ENCODE peak calls at places on chromosomes 5 and 9, in five cellular contexts. One of them, this sample, is unnamed.

GRCh38 chr9:136087741-136088480 is 7.2 kb downstream of the NACC2 start:
- DNase-seq in HCT116: no peak
- DNase-seq in endothelial cell: no peak
- DNase-seq in B cell: peak; percentile 1
- DNase-seq in GM13977: no peak
- DNase-seq in this sample: no peak

GRCh38 chr9:16266648-16267276 is 603.7 kb downstream of the BNC2 start:
- DNase-seq in HCT116: no peak
- DNase-seq in endothelial cell: peak; percentile 31
- DNase-seq in B cell: no peak
- DNase-seq in GM13977: no peak
- DNase-seq in this sample: no peak

GRCh38 chr9:82332774-82333152 is 344.2 kb downstream of the SPATA31D1 start:
- DNase-seq in HCT116: no peak
- DNase-seq in endothelial cell: no peak
- DNase-seq in B cell: no peak
- DNase-seq in GM13977: no peak
- DNase-seq in this sample: no peak

GRCh38 chr5:108930107-108930506 is 182.4 kb downstream of the FER start:
- DNase-seq in HCT116: no peak
- DNase-seq in endothelial cell: no peak
- DNase-seq in B cell: no peak
- DNase-seq in GM13977: no peak
- DNase-seq in this sample: no peak

GRCh38 chr5:174935854-174936474 is 211.6 kb downstream of the MSX2 start:
- DNase-seq in HCT116: peak; percentile 51
- DNase-seq in endothelial cell: peak; percentile 81
- DNase-seq in B cell: peak; percentile 32
- DNase-seq in GM13977: peak; percentile 54
- DNase-seq in this sample: peak; percentile 82

GRCh38 chr9:125633116-125633743 is 73.8 kb downstream of the MAPKAP1 start:
- DNase-seq in HCT116: no peak
- DNase-seq in endothelial cell: no peak
- DNase-seq in B cell: no peak
- DNase-seq in GM13977: no peak
- DNase-seq in this sample: no peak

GRCh38 chr5:82106207-82106606 is 134.4 kb downstream of the ATG10 start:
- DNase-seq in HCT116: no peak
- DNase-seq in endothelial cell: no peak
- DNase-seq in B cell: no peak
- DNase-seq in GM13977: no peak
- DNase-seq in this sample: no peak

GRCh38 chr5:131619102-131619501 is 15.9 kb downstream of the RAPGEF6 start:
- DNase-seq in HCT116: no peak
- DNase-seq in endothelial cell: no peak
- DNase-seq in B cell: no peak
- DNase-seq in GM13977: no peak
- DNase-seq in this sample: no peak

GRCh38 chr9:2859776-2860379 is 16.0 kb upstream of the PUM3 start:
- DNase-seq in HCT116: peak; percentile 56
- DNase-seq in endothelial cell: peak; percentile 79
- DNase-seq in B cell: peak; percentile 41
- DNase-seq in GM13977: peak; percentile 49
- DNase-seq in this sample: peak; percentile 76

GRCh38 chr5:177537389-177538361 is 16.7 kb downstream of the FAM193B start:
- DNase-seq in HCT116: no peak
- DNase-seq in endothelial cell: no peak
- DNase-seq in B cell: no peak
- DNase-seq in GM13977: no peak
- DNase-seq in this sample: no peak

GRCh38 chr9:108271646-108272349 is 584.0 kb downstream of the ACTL7B start:
- DNase-seq in HCT116: no peak
- DNase-seq in endothelial cell: no peak
- DNase-seq in B cell: no peak
- DNase-seq in GM13977: no peak
- DNase-seq in this sample: no peak

GRCh38 chr5:54135042-54135441 is 175.3 kb downstream of the ARL15 start:
- DNase-seq in HCT116: no peak
- DNase-seq in endothelial cell: no peak
- DNase-seq in B cell: no peak
- DNase-seq in GM13977: no peak
- DNase-seq in this sample: no peak

GRCh38 chr5:138654281-138654867 is 79.2 kb upstream of the HSPA9 start:
- DNase-seq in HCT116: no peak
- DNase-seq in endothelial cell: no peak
- DNase-seq in B cell: peak; percentile 44
- DNase-seq in GM13977: peak; percentile 59
- DNase-seq in this sample: no peak

GRCh38 chr5:62593331-62593730 is 14.7 kb downstream of the LRRC70 start:
- DNase-seq in HCT116: no peak
- DNase-seq in endothelial cell: no peak
- DNase-seq in B cell: no peak
- DNase-seq in GM13977: no peak
- DNase-seq in this sample: no peak

GRCh38 chr9:131815971-131816873 is 76.3 kb upstream of the RAPGEF1 start:
- DNase-seq in HCT116: no peak
- DNase-seq in endothelial cell: no peak
- DNase-seq in B cell: no peak
- DNase-seq in GM13977: no peak
- DNase-seq in this sample: no peak

GRCh38 chr9:127972316-127972871 is 8.4 kb downstream of the EEIG1 start:
- DNase-seq in HCT116: no peak
- DNase-seq in endothelial cell: no peak
- DNase-seq in B cell: no peak
- DNase-seq in GM13977: no peak
- DNase-seq in this sample: no peak

GRCh38 chr9:89564257-89564878 is 40.4 kb upstream of the GADD45G start:
- DNase-seq in HCT116: peak; percentile 82
- DNase-seq in endothelial cell: peak; percentile 42
- DNase-seq in B cell: no peak
- DNase-seq in GM13977: peak; percentile 74
- DNase-seq in this sample: no peak

GRCh38 chr5:95760291-95761191 is 29.4 kb downstream of the RHOBTB3 start:
- DNase-seq in HCT116: no peak
- DNase-seq in endothelial cell: no peak
- DNase-seq in B cell: peak; percentile 38
- DNase-seq in GM13977: peak; percentile 63
- DNase-seq in this sample: no peak

GRCh38 chr5:60633336-60633735 is 66.6 kb downstream of the DEPDC1B start:
- DNase-seq in HCT116: no peak
- DNase-seq in endothelial cell: no peak
- DNase-seq in B cell: no peak
- DNase-seq in GM13977: no peak
- DNase-seq in this sample: no peak

GRCh38 chr9:107637421-107638420 is 148.2 kb upstream of the KLF4 start:
- DNase-seq in HCT116: no peak
- DNase-seq in endothelial cell: peak; percentile 83
- DNase-seq in B cell: peak; percentile 58
- DNase-seq in GM13977: peak; percentile 58
- DNase-seq in this sample: peak; percentile 51

GRCh38 chr5:130141689-130142320 is 237.5 kb downstream of the CHSY3 start:
- DNase-seq in HCT116: no peak
- DNase-seq in endothelial cell: peak; percentile 60
- DNase-seq in B cell: no peak
- DNase-seq in GM13977: peak; percentile 9
- DNase-seq in this sample: no peak

GRCh38 chr5:131226899-131227298 is 37.0 kb upstream of the CDC42SE2 start:
- DNase-seq in HCT116: no peak
- DNase-seq in endothelial cell: no peak
- DNase-seq in B cell: no peak
- DNase-seq in GM13977: no peak
- DNase-seq in this sample: no peak

GRCh38 chr5:9903806-9904205 is 273.7 kb upstream of the TAS2R1 start:
- DNase-seq in HCT116: no peak
- DNase-seq in endothelial cell: no peak
- DNase-seq in B cell: no peak
- DNase-seq in GM13977: no peak
- DNase-seq in this sample: no peak

GRCh38 chr9:108367188-108367587 is 488.6 kb downstream of the ACTL7B start:
- DNase-seq in HCT116: no peak
- DNase-seq in endothelial cell: no peak
- DNase-seq in B cell: no peak
- DNase-seq in GM13977: no peak
- DNase-seq in this sample: no peak

GRCh38 chr5:83554133-83554532 is 82.6 kb downstream of the VCAN start:
- DNase-seq in HCT116: no peak
- DNase-seq in endothelial cell: no peak
- DNase-seq in B cell: no peak
- DNase-seq in GM13977: no peak
- DNase-seq in this sample: no peak

GRCh38 chr5:109105631-109106267 is 304.0 kb downstream of the PJA2 start:
- DNase-seq in HCT116: no peak
- DNase-seq in endothelial cell: no peak
- DNase-seq in B cell: no peak
- DNase-seq in GM13977: no peak
- DNase-seq in this sample: no peak

GRCh38 chr5:72187388-72188070 is 80.3 kb downstream of the MAP1B start:
- DNase-seq in HCT116: no peak
- DNase-seq in endothelial cell: no peak
- DNase-seq in B cell: no peak
- DNase-seq in GM13977: no peak
- DNase-seq in this sample: no peak

GRCh38 chr5:72189135-72189534 is 81.9 kb downstream of the MAP1B start:
- DNase-seq in HCT116: no peak
- DNase-seq in endothelial cell: no peak
- DNase-seq in B cell: no peak
- DNase-seq in GM13977: no peak
- DNase-seq in this sample: no peak

GRCh38 chr5:72191404-72191803 is 84.1 kb downstream of the MAP1B start:
- DNase-seq in HCT116: no peak
- DNase-seq in endothelial cell: no peak
- DNase-seq in B cell: no peak
- DNase-seq in GM13977: no peak
- DNase-seq in this sample: no peak

GRCh38 chr5:72185717-72186388 is 78.6 kb downstream of the MAP1B start:
- DNase-seq in HCT116: no peak
- DNase-seq in endothelial cell: no peak
- DNase-seq in B cell: no peak
- DNase-seq in GM13977: no peak
- DNase-seq in this sample: no peak

DNA sequence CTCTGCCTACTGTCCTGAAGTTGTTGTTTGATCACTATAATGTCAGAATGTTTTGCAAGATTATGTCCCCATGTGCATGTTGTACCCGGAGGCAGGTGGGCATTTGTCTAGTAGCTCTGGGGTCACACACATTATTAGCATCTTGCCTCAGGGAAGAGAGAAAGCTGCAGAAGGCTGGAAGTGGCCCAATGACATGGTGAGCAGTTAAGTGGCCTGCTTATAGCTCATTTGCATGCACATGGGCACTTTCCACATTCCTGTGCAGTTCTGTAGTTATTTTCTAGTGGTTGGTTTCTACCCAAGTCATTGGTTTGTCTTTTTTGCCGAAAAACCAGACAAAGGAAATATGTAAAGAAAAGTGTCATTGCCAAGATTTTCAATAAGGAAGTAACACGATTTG is 80.9 kb downstream of the MAP1B start:
- DNase-seq in HCT116: no peak
- DNase-seq in endothelial cell: no peak
- DNase-seq in B cell: no peak
- DNase-seq in GM13977: no peak
- DNase-seq in this sample: no peak
- TF ChIP-seq CTCF in HCT116: no peak
- TF ChIP-seq CTCF in endothelial cell: no peak
- TF ChIP-seq CTCF in B cell: no peak
- TF ChIP-seq CTCF in GM13977: no peak
- TF ChIP-seq CTCF in this sample: no peak

DNA sequence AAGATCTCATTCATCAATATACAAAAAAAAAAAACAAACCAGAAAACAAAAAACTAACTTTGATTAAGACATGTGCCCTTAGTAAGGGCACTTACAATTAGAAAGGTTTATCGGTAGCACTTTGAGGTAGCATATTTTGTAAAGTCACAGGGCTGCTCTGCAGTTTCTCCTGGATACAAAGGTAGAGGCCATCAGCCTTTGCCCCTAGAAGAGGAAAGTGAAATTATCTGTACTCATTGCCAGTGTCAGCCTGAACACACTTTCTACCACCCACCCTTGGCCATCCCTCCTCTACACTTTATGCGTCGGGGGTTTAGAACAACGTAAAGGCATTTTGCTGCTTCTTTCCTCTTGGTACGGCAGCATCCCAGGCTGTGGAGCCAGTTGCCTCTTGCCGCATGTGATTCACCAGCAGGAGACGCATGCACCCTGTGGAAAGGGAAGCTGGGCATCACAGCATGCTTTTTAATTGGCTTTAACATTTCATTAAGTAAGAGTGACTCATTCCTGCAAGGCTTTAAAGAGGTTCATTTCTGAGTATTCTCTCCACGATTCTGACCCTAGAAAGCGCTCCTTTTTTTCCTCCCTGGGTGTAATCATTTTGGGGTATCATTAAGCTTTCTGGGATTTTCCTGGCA is 84.6 kb downstream of the CEMIP2 start:
- DNase-seq in HCT116: peak; percentile 36
- DNase-seq in endothelial cell: no peak
- DNase-seq in B cell: no peak
- DNase-seq in GM13977: no peak
- DNase-seq in this sample: no peak
- TF ChIP-seq CTCF in HCT116: peak; percentile 56
- TF ChIP-seq CTCF in endothelial cell: no peak
- TF ChIP-seq CTCF in B cell: no peak
- TF ChIP-seq CTCF in GM13977: no peak
- TF ChIP-seq CTCF in this sample: no peak

GRCh38 chr5:133247881-133248642 is 196.2 kb downstream of the HSPA4 start:
- DNase-seq in HCT116: peak; percentile 60
- DNase-seq in endothelial cell: peak; percentile 78
- DNase-seq in B cell: no peak
- DNase-seq in GM13977: no peak
- DNase-seq in this sample: peak; percentile 38
- TF ChIP-seq CTCF in HCT116: peak; percentile 69
- TF ChIP-seq CTCF in endothelial cell: peak; percentile 45
- TF ChIP-seq CTCF in B cell: no peak
- TF ChIP-seq CTCF in GM13977: peak; percentile 28
- TF ChIP-seq CTCF in this sample: peak; percentile 55

GRCh38 chr5:147782053-147783028 is at the start of gene JAKMIP2:
- DNase-seq in HCT116: no peak
- DNase-seq in endothelial cell: peak; percentile 87
- DNase-seq in B cell: peak; percentile 57
- DNase-seq in GM13977: peak; percentile 37
- DNase-seq in this sample: peak; percentile 93
- TF ChIP-seq CTCF in HCT116: no peak
- TF ChIP-seq CTCF in endothelial cell: no peak
- TF ChIP-seq CTCF in B cell: no peak
- TF ChIP-seq CTCF in GM13977: no peak
- TF ChIP-seq CTCF in this sample: no peak

This sample was measured in neural crest cell.